ENCODE peak calls at places on chromosomes 12 and 14, in five cellular contexts. D, F, V, M and Q are unnamed samples.

GRCh38 chr12:47610847-47611246 is 95.0 kb downstream of the RPAP3 start:
- DNase-seq in F (no peak), M (no peak), D (no peak), V (no peak), Q (no peak)

GRCh38 chr14:51825926-51826325 is 34.5 kb upstream of the GNG2 start:
- DNase-seq in D (no peak), V (no peak), F (no peak), M (no peak), Q (no peak)

GRCh38 chr14:96934961-96935360 is 137.8 kb downstream of the VRK1 start:
- DNase-seq in D (no peak), M (no peak), F (no peak), V (no peak), Q (no peak)

GRCh38 chr12:113196996-113197395 is 11.5 kb downstream of the RITA1 start:
- DNase-seq in F (peak; percentile 57), V (peak; percentile 89), D (peak; percentile 81), M (no peak), Q (peak; percentile 53)

GRCh38 chr12:42810006-42810405 is 220.5 kb upstream of the PRICKLE1 start:
- DNase-seq in M (no peak), V (no peak), F (no peak), D (no peak), Q (no peak)

GRCh38 chr12:26713885-26714383 is 119.1 kb downstream of the ITPR2 start:
- DNase-seq in F (no peak), V (peak; percentile 29), M (no peak), D (no peak), Q (no peak)

GRCh38 chr12:8655421-8655820 is 7.2 kb downstream of the MFAP5 start:
- DNase-seq in D (no peak), M (no peak), V (no peak), F (no peak), Q (no peak)

GRCh38 chr12:119804011-119804641 is 73.0 kb downstream of the CIT start:
- DNase-seq in F (peak; percentile 87), M (no peak), D (peak; percentile 76), V (no peak), Q (peak; percentile 23)

GRCh38 chr14:88289214-88289613 is 33.9 kb downstream of the KCNK10 start:
- DNase-seq in D (no peak), F (no peak), V (no peak), M (no peak), Q (no peak)

GRCh38 chr12:121089031-121089812 is 43.5 kb upstream of the P2RX7 start:
- DNase-seq in V (no peak), M (no peak), F (peak; percentile 48), D (no peak), Q (no peak)
- TF ChIP-seq CTCF in V (peak; percentile 11), M (no peak), F (no peak), D (no peak), Q (no peak)

GRCh38 chr12:85642810-85643209 is 193.4 kb downstream of the RASSF9 start:
- DNase-seq in M (peak; percentile 40), V (no peak), F (no peak), D (no peak), Q (peak; percentile 16)
- TF ChIP-seq CTCF in M (peak; percentile 33), V (no peak), F (peak; percentile 29), D (no peak), Q (peak; percentile 51)

DNA sequence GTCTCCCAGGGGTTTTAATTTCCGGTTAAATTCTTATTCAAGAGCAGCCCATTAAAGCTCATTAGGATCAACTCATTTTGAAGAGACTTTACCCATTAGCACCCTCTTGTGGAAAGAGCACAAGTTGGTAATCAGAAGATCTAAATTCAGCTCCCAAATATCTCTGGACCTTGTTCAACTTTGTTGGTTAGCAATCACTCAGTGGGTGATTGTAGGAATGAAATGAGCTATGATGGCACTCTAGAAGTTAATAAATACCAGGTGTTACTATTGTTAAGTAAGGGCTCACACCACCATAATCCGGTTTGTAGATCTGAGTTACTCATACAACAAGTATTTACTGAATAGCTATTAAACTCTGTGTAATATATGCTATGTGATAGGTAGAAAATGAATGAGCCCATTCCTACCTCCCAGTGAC is 42.9 kb downstream of the TRIP11 start:
- DNase-seq in D (peak; percentile 36), M (peak; percentile 51), V (peak; percentile 29), F (no peak), Q (peak; percentile 84)
- TF ChIP-seq CTCF in D (no peak), M (peak; percentile 48), V (peak; percentile 49), F (no peak), Q (peak; percentile 68)

GRCh38 chr12:63353559-63353958 is 202.6 kb upstream of the AVPR1A start:
- DNase-seq in F (no peak), M (no peak), V (no peak), D (no peak), Q (no peak)
- TF ChIP-seq CTCF in F (no peak), M (no peak), V (no peak), D (peak; percentile 32), Q (no peak)

DNA sequence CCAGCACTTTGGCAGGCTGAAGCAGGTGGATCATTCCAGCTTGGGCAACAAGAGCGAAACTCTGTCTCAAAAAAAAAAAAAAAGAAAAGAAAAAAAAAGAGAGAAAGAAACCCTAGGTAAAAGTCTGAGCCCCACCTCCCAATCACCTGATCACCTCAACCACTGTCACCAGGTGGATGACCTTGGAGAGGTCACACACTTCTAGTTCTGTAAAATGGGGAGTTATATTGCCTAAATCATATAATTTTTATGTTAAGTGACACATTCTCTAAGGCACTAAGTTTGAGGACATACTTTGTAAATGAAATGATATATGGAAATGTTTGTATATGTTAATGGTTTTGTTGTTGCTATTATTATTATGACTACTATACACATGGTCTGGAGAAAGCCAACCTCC is 1.5 kb upstream of the ERBB3 start:
- DNase-seq in V (no peak), M (no peak), F (no peak), D (no peak), Q (no peak)
- TF ChIP-seq CTCF in V (no peak), M (no peak), F (no peak), D (no peak), Q (no peak)

DNA sequence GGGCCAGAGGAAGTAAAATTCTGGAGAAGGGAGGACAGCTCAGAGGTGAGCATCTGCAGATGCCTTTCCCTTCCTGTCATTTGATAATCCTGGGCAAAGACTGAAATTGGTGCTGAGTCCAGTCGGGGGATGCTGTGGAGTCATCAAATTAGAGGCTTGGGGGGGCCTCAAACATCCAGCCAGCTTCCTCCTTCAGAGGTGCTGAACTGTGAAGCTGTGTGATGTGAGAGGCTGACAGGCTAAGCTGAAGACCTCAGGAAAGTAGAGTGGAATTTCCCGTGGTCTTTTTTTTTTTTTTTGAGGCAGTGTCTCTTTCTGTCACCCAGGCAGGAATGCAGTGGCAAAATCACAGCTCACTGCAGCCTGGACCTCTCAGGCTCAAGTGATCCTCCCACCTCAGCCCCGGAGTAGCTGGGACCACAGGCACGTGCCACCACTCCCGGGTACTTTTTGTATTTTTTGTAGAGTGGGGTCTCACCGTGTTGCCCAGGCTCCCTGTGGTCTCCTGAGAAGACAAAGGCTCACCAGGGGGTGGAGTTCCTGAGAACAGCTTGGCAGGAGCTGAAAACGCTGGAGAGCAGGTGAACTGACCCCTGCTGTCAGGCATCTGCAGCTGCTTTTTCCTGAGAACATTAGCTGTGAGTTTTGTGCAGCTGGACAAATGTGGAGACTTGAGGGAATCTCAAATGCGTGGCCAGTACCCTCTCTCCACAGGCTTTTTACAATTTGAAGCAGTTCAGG is 6.1 kb upstream of the TCL1B start:
- DNase-seq in M (no peak), V (peak; percentile 48), F (no peak), D (no peak), Q (no peak)
- TF ChIP-seq CTCF in M (no peak), V (peak; percentile 8), F (no peak), D (no peak), Q (no peak)